ENCODE peak calls at places on chromosomes 13 and 19, in six cellular contexts. One of them, this sample, is unnamed.

GRCh38 chr13:50080158-50080855 is 65.1 kb downstream of the KCNRG start:
- DNase-seq in T-cell: peak; percentile 16
- DNase-seq in AG20443: peak; percentile 9
- DNase-seq in activated naive CD4-positive, alpha-beta T cell treated with anti-CD3 and anti-CD28 coated beads for 36 hours: peak; percentile 38
- DNase-seq in cortex of kidney: no peak
- DNase-seq in ureter: no peak
- DNase-seq in this sample: peak; percentile 38

GRCh38 chr13:110345701-110346100 is 38.6 kb downstream of the COL4A2 start:
- DNase-seq in T-cell: no peak
- DNase-seq in AG20443: no peak
- DNase-seq in activated naive CD4-positive, alpha-beta T cell treated with anti-CD3 and anti-CD28 coated beads for 36 hours: no peak
- DNase-seq in cortex of kidney: no peak
- DNase-seq in ureter: no peak
- DNase-seq in this sample: no peak

GRCh38 chr13:22726721-22727120 is 454.1 kb upstream of the SGCG start:
- DNase-seq in T-cell: no peak
- DNase-seq in AG20443: no peak
- DNase-seq in activated naive CD4-positive, alpha-beta T cell treated with anti-CD3 and anti-CD28 coated beads for 36 hours: no peak
- DNase-seq in cortex of kidney: no peak
- DNase-seq in ureter: no peak
- DNase-seq in this sample: no peak

GRCh38 chr13:40120781-40121180 is 465.3 kb downstream of the COG6 start:
- DNase-seq in T-cell: no peak
- DNase-seq in AG20443: peak; percentile 48
- DNase-seq in activated naive CD4-positive, alpha-beta T cell treated with anti-CD3 and anti-CD28 coated beads for 36 hours: no peak
- DNase-seq in cortex of kidney: no peak
- DNase-seq in ureter: no peak
- DNase-seq in this sample: no peak

GRCh38 chr13:73179906-73180305 is 121.1 kb downstream of the KLF5 start:
- DNase-seq in T-cell: no peak
- DNase-seq in AG20443: no peak
- DNase-seq in activated naive CD4-positive, alpha-beta T cell treated with anti-CD3 and anti-CD28 coated beads for 36 hours: no peak
- DNase-seq in cortex of kidney: no peak
- DNase-seq in ureter: no peak
- DNase-seq in this sample: no peak

GRCh38 chr13:97108535-97108910 is 113.6 kb upstream of the MBNL2 start:
- DNase-seq in T-cell: no peak
- DNase-seq in AG20443: no peak
- DNase-seq in activated naive CD4-positive, alpha-beta T cell treated with anti-CD3 and anti-CD28 coated beads for 36 hours: no peak
- DNase-seq in cortex of kidney: no peak
- DNase-seq in ureter: no peak
- DNase-seq in this sample: peak; percentile 45

GRCh38 chr13:102721800-102722231 is 27.0 kb upstream of the METTL21C start:
- DNase-seq in T-cell: no peak
- DNase-seq in AG20443: peak; percentile 55
- DNase-seq in activated naive CD4-positive, alpha-beta T cell treated with anti-CD3 and anti-CD28 coated beads for 36 hours: no peak
- DNase-seq in cortex of kidney: no peak
- DNase-seq in ureter: no peak
- DNase-seq in this sample: peak; percentile 37

GRCh38 chr13:23849670-23850069 is 39.5 kb downstream of the MIPEP start:
- DNase-seq in T-cell: no peak
- DNase-seq in AG20443: no peak
- DNase-seq in activated naive CD4-positive, alpha-beta T cell treated with anti-CD3 and anti-CD28 coated beads for 36 hours: no peak
- DNase-seq in cortex of kidney: no peak
- DNase-seq in ureter: no peak
- DNase-seq in this sample: no peak

GRCh38 chr19:17026041-17026658 is 460 bp downstream of the CPAMD8 start:
- DNase-seq in T-cell: peak; percentile 22
- DNase-seq in AG20443: no peak
- DNase-seq in activated naive CD4-positive, alpha-beta T cell treated with anti-CD3 and anti-CD28 coated beads for 36 hours: no peak
- DNase-seq in cortex of kidney: no peak
- DNase-seq in ureter: peak; percentile 54
- DNase-seq in this sample: no peak

GRCh38 chr13:112053744-112054615 is 13.0 kb upstream of the SOX1 start:
- DNase-seq in T-cell: no peak
- DNase-seq in AG20443: no peak
- DNase-seq in activated naive CD4-positive, alpha-beta T cell treated with anti-CD3 and anti-CD28 coated beads for 36 hours: no peak
- DNase-seq in cortex of kidney: no peak
- DNase-seq in ureter: no peak
- DNase-seq in this sample: no peak

GRCh38 chr19:49779731-49780578 is 13.2 kb downstream of the AP2A1 start:
- DNase-seq in T-cell: no peak
- DNase-seq in AG20443: no peak
- DNase-seq in activated naive CD4-positive, alpha-beta T cell treated with anti-CD3 and anti-CD28 coated beads for 36 hours: no peak
- DNase-seq in cortex of kidney: no peak
- DNase-seq in ureter: no peak
- DNase-seq in this sample: no peak